ENCODE peak calls at places on chromosomes 2 and 18, in four cellular contexts. One of them, this sample, is unnamed.

GRCh38 chr2:100959225-100959880 is 42.7 kb upstream of the RPL31 start:
- DNase-seq in GM10248: no peak
- DNase-seq in mucosa of descending colon: no peak
- DNase-seq in astrocyte of the spinal cord: no peak
- DNase-seq in this sample: no peak

GRCh38 chr2:36487947-36488346 is 110.0 kb downstream of the FEZ2 start:
- DNase-seq in astrocyte of the spinal cord: no peak
- DNase-seq in mucosa of descending colon: no peak
- DNase-seq in GM10248: no peak
- DNase-seq in this sample: no peak

GRCh38 chr18:3248670-3249359 is 1.2 kb downstream of the MYL12A start:
- DNase-seq in astrocyte of the spinal cord: peak
- DNase-seq in mucosa of descending colon: peak
- DNase-seq in GM10248: peak
- DNase-seq in this sample: peak

GRCh38 chr2:47782557-47783490 is at the start of gene MSH6:
- DNase-seq in mucosa of descending colon: peak
- DNase-seq in astrocyte of the spinal cord: peak
- DNase-seq in GM10248: peak
- DNase-seq in this sample: peak

GRCh38 chr2:206287197-206287596 is 12.7 kb downstream of the ZDBF2 start:
- DNase-seq in astrocyte of the spinal cord: no peak
- DNase-seq in mucosa of descending colon: no peak
- DNase-seq in GM10248: no peak
- DNase-seq in this sample: no peak

GRCh38 chr18:79756143-79756500 is 41.6 kb upstream of the KCNG2 start:
- DNase-seq in mucosa of descending colon: no peak
- DNase-seq in GM10248: no peak
- DNase-seq in astrocyte of the spinal cord: no peak
- DNase-seq in this sample: no peak

GRCh38 chr2:119387381-119388129 is 20.8 kb downstream of the DBI start:
- DNase-seq in GM10248: peak
- DNase-seq in mucosa of descending colon: peak
- DNase-seq in astrocyte of the spinal cord: peak
- DNase-seq in this sample: peak

GRCh38 chr18:21363411-21363810 is 121.4 kb downstream of the GREB1L start:
- DNase-seq in astrocyte of the spinal cord: no peak
- DNase-seq in GM10248: no peak
- DNase-seq in mucosa of descending colon: no peak
- DNase-seq in this sample: no peak

GRCh38 chr2:209757200-209757599 is 14.4 kb upstream of the UNC80 start:
- DNase-seq in GM10248: no peak
- DNase-seq in mucosa of descending colon: no peak
- DNase-seq in astrocyte of the spinal cord: no peak
- DNase-seq in this sample: no peak

GRCh38 chr2:100936070-100936741 is 65.9 kb upstream of the RPL31 start:
- DNase-seq in astrocyte of the spinal cord: no peak
- DNase-seq in mucosa of descending colon: peak
- DNase-seq in GM10248: no peak
- DNase-seq in this sample: no peak

GRCh38 chr2:217880490-217880889 is 122.3 kb downstream of the TNS1 start:
- DNase-seq in GM10248: no peak
- DNase-seq in astrocyte of the spinal cord: no peak
- DNase-seq in mucosa of descending colon: no peak
- DNase-seq in this sample: no peak

GRCh38 chr18:39389800-39390379 is 1824.3 kb upstream of the CELF4 start:
- DNase-seq in GM10248: no peak
- DNase-seq in mucosa of descending colon: no peak
- DNase-seq in astrocyte of the spinal cord: no peak
- DNase-seq in this sample: no peak

GRCh38 chr2:219506153-219506801 is 7.6 kb downstream of the GMPPA start:
- DNase-seq in GM10248: no peak
- DNase-seq in mucosa of descending colon: no peak
- DNase-seq in astrocyte of the spinal cord: no peak
- DNase-seq in this sample: no peak

GRCh38 chr2:137287934-137288639 is 522.7 kb downstream of the THSD7B start:
- DNase-seq in GM10248: no peak
- DNase-seq in mucosa of descending colon: no peak
- DNase-seq in astrocyte of the spinal cord: no peak
- DNase-seq in this sample: no peak

GRCh38 chr2:99403084-99403483 is 65.9 kb downstream of the EIF5B start:
- DNase-seq in mucosa of descending colon: no peak
- DNase-seq in astrocyte of the spinal cord: no peak
- DNase-seq in GM10248: no peak
- DNase-seq in this sample: no peak

GRCh38 chr2:118801154-118801553 is 46.3 kb downstream of the EN1 start:
- DNase-seq in astrocyte of the spinal cord: no peak
- DNase-seq in GM10248: no peak
- DNase-seq in mucosa of descending colon: no peak
- DNase-seq in this sample: no peak

GRCh38 chr2:45797451-45798230 is 146.2 kb downstream of the PRKCE start:
- DNase-seq in astrocyte of the spinal cord: no peak
- DNase-seq in mucosa of descending colon: no peak
- DNase-seq in GM10248: no peak
- DNase-seq in this sample: no peak

GRCh38 chr2:96449174-96449573 is 56.0 kb downstream of the NEURL3 start:
- DNase-seq in mucosa of descending colon: no peak
- DNase-seq in GM10248: no peak
- DNase-seq in astrocyte of the spinal cord: no peak
- DNase-seq in this sample: no peak

GRCh38 chr2:43605851-43606250 is 10.0 kb upstream of the THADA start:
- DNase-seq in GM10248: no peak
- DNase-seq in astrocyte of the spinal cord: no peak
- DNase-seq in mucosa of descending colon: no peak
- DNase-seq in this sample: no peak

GRCh38 chr18:49745051-49746014 is 68.0 kb downstream of the ACAA2 start:
- DNase-seq in mucosa of descending colon: no peak
- DNase-seq in astrocyte of the spinal cord: peak
- DNase-seq in GM10248: no peak
- DNase-seq in this sample: no peak

GRCh38 chr2:61247204-61247812 is 85.3 kb downstream of the C2orf74 start:
- DNase-seq in astrocyte of the spinal cord: peak
- DNase-seq in mucosa of descending colon: no peak
- DNase-seq in GM10248: no peak
- DNase-seq in this sample: no peak

GRCh38 chr2:161400076-161400475 is 16.0 kb upstream of the TBR1 start:
- DNase-seq in astrocyte of the spinal cord: no peak
- DNase-seq in GM10248: no peak
- DNase-seq in mucosa of descending colon: no peak
- DNase-seq in this sample: no peak

GRCh38 chr2:165018207-165018606 is 62.9 kb upstream of the SLC38A11 start:
- DNase-seq in mucosa of descending colon: no peak
- DNase-seq in astrocyte of the spinal cord: peak
- DNase-seq in GM10248: no peak
- DNase-seq in this sample: no peak

GRCh38 chr18:48667276-48668254 is 128.7 kb downstream of the CTIF start:
- DNase-seq in mucosa of descending colon: no peak
- DNase-seq in GM10248: peak
- DNase-seq in astrocyte of the spinal cord: peak
- DNase-seq in this sample: no peak

GRCh38 chr2:21117688-21118087 is 6.1 kb upstream of the TDRD15 start:
- DNase-seq in GM10248: no peak
- DNase-seq in astrocyte of the spinal cord: no peak
- DNase-seq in mucosa of descending colon: no peak
- DNase-seq in this sample: no peak

GRCh38 chr2:55309441-55309840 is 40.4 kb upstream of the MTIF2 start:
- DNase-seq in astrocyte of the spinal cord: peak
- DNase-seq in GM10248: no peak
- DNase-seq in mucosa of descending colon: no peak
- DNase-seq in this sample: no peak

GRCh38 chr2:55314985-55315384 is 46.0 kb upstream of the MTIF2 start:
- DNase-seq in GM10248: no peak
- DNase-seq in mucosa of descending colon: no peak
- DNase-seq in astrocyte of the spinal cord: no peak
- DNase-seq in this sample: no peak

DNA sequence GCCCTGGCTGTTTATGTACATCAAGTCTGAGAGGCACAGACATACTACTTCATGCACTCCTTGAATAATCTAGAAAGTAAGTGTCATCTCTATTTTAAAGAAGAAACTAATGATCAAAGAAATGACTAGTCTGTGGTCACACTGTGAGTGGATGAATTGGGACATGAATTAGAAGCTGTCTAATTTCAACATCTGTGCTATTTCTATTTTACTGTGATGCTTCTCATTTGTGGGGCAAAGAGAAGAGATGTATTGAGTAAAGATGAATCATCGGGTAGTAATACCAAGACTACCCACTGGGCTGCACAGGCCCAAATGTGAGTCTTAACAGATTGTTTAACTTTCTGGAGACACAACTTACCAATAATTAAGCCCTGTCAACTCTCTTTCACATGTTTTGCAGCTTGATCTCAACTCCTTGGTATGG is 42.4 kb upstream of the MTIF2 start:
- DNase-seq in mucosa of descending colon: no peak
- DNase-seq in astrocyte of the spinal cord: peak
- DNase-seq in GM10248: peak
- DNase-seq in this sample: no peak
- TF ChIP-seq CTCF in mucosa of descending colon: no peak
- TF ChIP-seq CTCF in astrocyte of the spinal cord: peak
- TF ChIP-seq CTCF in GM10248: no peak
- TF ChIP-seq CTCF in this sample: no peak

GRCh38 chr2:71226391-71226964 is 425 bp downstream of the PAIP2B start:
- DNase-seq in GM10248: peak
- DNase-seq in mucosa of descending colon: peak
- DNase-seq in astrocyte of the spinal cord: no peak
- DNase-seq in this sample: peak
- TF ChIP-seq CTCF in GM10248: peak
- TF ChIP-seq CTCF in mucosa of descending colon: no peak
- TF ChIP-seq CTCF in astrocyte of the spinal cord: peak
- TF ChIP-seq CTCF in this sample: no peak

DNA sequence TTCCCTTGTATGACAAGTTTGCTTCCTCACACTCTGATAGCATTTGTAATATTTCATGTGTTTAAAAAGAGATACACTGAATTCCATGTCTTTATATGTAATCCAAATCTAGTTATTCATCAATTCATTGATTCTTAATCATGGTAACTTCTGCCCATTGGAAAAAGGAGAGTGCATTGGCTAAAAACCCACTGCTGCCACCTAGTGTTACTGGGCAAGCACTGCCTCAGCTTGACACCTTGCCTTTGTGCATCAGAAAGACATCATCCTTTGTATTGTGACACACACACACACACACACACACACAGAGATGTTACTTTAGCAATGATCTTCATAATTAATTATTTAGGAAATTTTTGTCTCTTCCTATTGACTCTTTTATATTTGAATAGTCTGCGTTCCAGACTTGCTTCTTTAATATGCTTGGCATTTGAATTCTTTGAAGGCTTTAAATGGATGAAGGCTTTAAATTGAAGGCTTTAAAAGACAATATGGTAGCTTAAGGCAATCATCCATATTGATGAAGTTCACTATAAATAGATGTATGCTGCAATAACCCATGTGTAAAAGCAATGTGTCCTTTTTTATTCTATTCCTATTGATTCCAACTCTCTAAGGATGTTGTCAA is 414.2 kb upstream of the CHST9 start:
- DNase-seq in astrocyte of the spinal cord: peak
- DNase-seq in GM10248: peak
- DNase-seq in mucosa of descending colon: peak
- DNase-seq in this sample: peak
- TF ChIP-seq CTCF in astrocyte of the spinal cord: peak
- TF ChIP-seq CTCF in GM10248: peak
- TF ChIP-seq CTCF in mucosa of descending colon: peak
- TF ChIP-seq CTCF in this sample: peak

GRCh38 chr2:227813562-227814353 is at the start of gene CCL20:
- DNase-seq in mucosa of descending colon: peak
- DNase-seq in GM10248: no peak
- DNase-seq in astrocyte of the spinal cord: no peak
- DNase-seq in this sample: no peak

GRCh38 chr2:227817336-227817735 is 3.7 kb downstream of the CCL20 start:
- DNase-seq in GM10248: no peak
- DNase-seq in astrocyte of the spinal cord: no peak
- DNase-seq in mucosa of descending colon: no peak
- DNase-seq in this sample: no peak

GRCh38 chr2:227813229-227813561 is 447 bp upstream of the CCL20 start:
- DNase-seq in astrocyte of the spinal cord: no peak
- DNase-seq in mucosa of descending colon: no peak
- DNase-seq in GM10248: no peak
- DNase-seq in this sample: no peak

GRCh38 chr2:227816507-227817274 is 3.0 kb downstream of the CCL20 start:
- DNase-seq in mucosa of descending colon: no peak
- DNase-seq in GM10248: no peak
- DNase-seq in astrocyte of the spinal cord: peak
- DNase-seq in this sample: no peak

DNA sequence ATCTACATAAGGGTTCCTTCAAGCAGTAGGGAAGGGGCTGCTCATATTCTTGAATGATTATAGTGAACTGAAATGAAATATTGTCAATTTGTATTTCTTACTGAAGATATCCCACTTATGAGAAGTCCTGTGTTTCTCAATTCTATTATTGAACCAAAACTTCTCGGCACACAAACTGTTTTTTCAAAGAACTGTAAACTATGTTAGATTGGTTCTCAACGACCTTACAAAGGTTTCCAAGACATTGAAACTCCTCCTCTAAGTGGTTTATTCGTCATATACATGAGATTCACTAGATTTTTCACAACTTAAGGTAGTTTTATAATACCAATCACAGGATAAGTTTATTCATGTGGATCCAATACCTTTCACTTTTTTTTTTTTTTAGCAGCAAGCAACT is 1.4 kb downstream of the CCL20 start:
- DNase-seq in astrocyte of the spinal cord: no peak
- DNase-seq in mucosa of descending colon: no peak
- DNase-seq in GM10248: no peak
- DNase-seq in this sample: no peak
- TF ChIP-seq CTCF in astrocyte of the spinal cord: no peak
- TF ChIP-seq CTCF in mucosa of descending colon: no peak
- TF ChIP-seq CTCF in GM10248: no peak
- TF ChIP-seq CTCF in this sample: no peak

DNA sequence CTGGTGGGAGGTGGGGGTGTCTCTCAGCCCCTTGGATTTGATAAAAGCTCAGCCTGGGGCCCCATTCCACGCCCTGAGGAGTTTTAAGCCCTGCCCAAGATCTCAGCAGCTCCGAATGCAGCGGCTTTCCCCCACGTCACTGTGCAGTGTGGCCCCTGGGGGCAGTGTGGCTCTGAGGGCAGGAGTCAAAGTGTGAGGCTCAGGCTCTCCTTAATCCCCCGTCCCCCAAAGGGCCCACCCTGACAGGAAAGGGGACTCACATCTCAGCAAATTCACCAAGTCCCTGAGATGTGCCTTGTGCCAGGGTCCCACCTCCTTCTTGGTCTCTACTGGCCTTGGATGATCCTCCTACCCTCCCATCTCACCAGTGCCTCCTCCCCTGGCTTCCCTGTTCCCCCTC is 25.2 kb downstream of the NPPC start:
- DNase-seq in GM10248: no peak
- DNase-seq in mucosa of descending colon: no peak
- DNase-seq in astrocyte of the spinal cord: no peak
- DNase-seq in this sample: no peak
- TF ChIP-seq CTCF in GM10248: no peak
- TF ChIP-seq CTCF in mucosa of descending colon: no peak
- TF ChIP-seq CTCF in astrocyte of the spinal cord: no peak
- TF ChIP-seq CTCF in this sample: no peak

This sample was measured in prostate gland.